ENCODE peak calls at places on chromosomes 1 and 21, in nine cellular contexts. W, C, J, F, R, G, D, U and O are unnamed samples.

GRCh38 chr1:18955442-18956188 is 861 bp downstream of the IFFO2 start:
- DNase-seq in W (peak; percentile 69), C (peak; percentile 73), J (peak; percentile 60), F (peak; percentile 57), R (peak; percentile 38), G (peak; percentile 67), D (peak; percentile 75), U (peak; percentile 74), O (peak; percentile 37)

GRCh38 chr1:152546704-152547103 is 19.9 kb downstream of the LCE3E start:
- DNase-seq in W (no peak), C (no peak), J (no peak), F (no peak), R (no peak), G (no peak), D (no peak), U (no peak), O (no peak)

GRCh38 chr1:215793210-215793609 is 226.1 kb downstream of the KCTD3 start:
- DNase-seq in W (peak; percentile 44), C (no peak), J (no peak), F (no peak), R (no peak), G (no peak), D (no peak), U (no peak), O (no peak)

GRCh38 chr1:51551081-51551480 is 32.0 kb upstream of the EPS15 start:
- DNase-seq in W (no peak), C (no peak), J (no peak), F (no peak), R (no peak), G (no peak), D (no peak), U (no peak), O (no peak)

GRCh38 chr1:24074817-24075725 is 36.9 kb downstream of the MYOM3 start:
- DNase-seq in W (no peak), C (peak; percentile 21), J (no peak), F (no peak), R (peak; percentile 31), G (no peak), D (no peak), U (no peak), O (no peak)

GRCh38 chr1:87829360-87829759 is 500.7 kb downstream of the LMO4 start:
- DNase-seq in W (no peak), C (no peak), J (no peak), F (no peak), R (no peak), G (no peak), D (no peak), U (no peak), O (no peak)

GRCh38 chr1:235650341-235651169 is 971 bp upstream of the GNG4 start:
- DNase-seq in W (no peak), C (no peak), J (peak; percentile 66), F (no peak), R (peak; percentile 83), G (peak; percentile 49), D (no peak), U (peak; percentile 39), O (no peak)

GRCh38 chr1:20069932-20070331 is at the start of gene PLA2G5:
- DNase-seq in W (no peak), C (peak; percentile 89), J (peak; percentile 20), F (no peak), R (no peak), G (peak; percentile 17), D (no peak), U (peak; percentile 22), O (no peak)

GRCh38 chr1:184493987-184494388 is 107.2 kb downstream of the C1orf21 start:
- DNase-seq in W (no peak), C (no peak), J (no peak), F (no peak), R (peak; percentile 66), G (no peak), D (no peak), U (no peak), O (no peak)

GRCh38 chr21:17003221-17003620 is 509.6 kb upstream of the CXADR start:
- DNase-seq in W (peak; percentile 51), C (no peak), J (no peak), F (no peak), R (no peak), G (no peak), D (no peak), U (no peak), O (no peak)

GRCh38 chr1:234844479-234845031 is 234.6 kb upstream of the IRF2BP2 start:
- DNase-seq in W (peak; percentile 51), C (no peak), J (no peak), F (no peak), R (peak; percentile 16), G (no peak), D (peak; percentile 76), U (no peak), O (no peak)

GRCh38 chr1:184112176-184112948 is 60.8 kb downstream of the TSEN15 start:
- DNase-seq in W (no peak), C (no peak), J (no peak), F (no peak), R (no peak), G (no peak), D (no peak), U (no peak), O (no peak)

GRCh38 chr1:207327994-207328393 is 6.5 kb downstream of the CD55 start:
- DNase-seq in W (peak; percentile 72), C (no peak), J (no peak), F (no peak), R (no peak), G (no peak), D (no peak), U (no peak), O (no peak)

GRCh38 chr1:40840526-40841323 is 21.4 kb downstream of the CITED4 start:
- DNase-seq in W (no peak), C (no peak), J (no peak), F (peak; percentile 86), R (no peak), G (no peak), D (no peak), U (no peak), O (peak; percentile 29)

GRCh38 chr1:9629445-9630201 is 21.9 kb upstream of the PIK3CD start:
- DNase-seq in W (peak; percentile 11), C (peak; percentile 87), J (peak; percentile 50), F (no peak), R (peak; percentile 50), G (no peak), D (peak; percentile 94), U (peak; percentile 25), O (peak; percentile 72)

GRCh38 chr1:238753205-238753720 is 633.1 kb upstream of the CHRM3 start:
- DNase-seq in W (no peak), C (no peak), J (no peak), F (no peak), R (no peak), G (no peak), D (no peak), U (no peak), O (no peak)

GRCh38 chr1:3226664-3227371 is 157.8 kb downstream of the PRDM16 start:
- DNase-seq in W (no peak), C (no peak), J (no peak), F (no peak), R (no peak), G (no peak), D (no peak), U (no peak), O (no peak)

GRCh38 chr1:118982816-118983557 is 5.2 kb downstream of the TBX15 start:
- DNase-seq in W (no peak), C (no peak), J (no peak), F (no peak), R (no peak), G (no peak), D (no peak), U (no peak), O (no peak)
- H3K4me3 ChIP-seq in W (no peak overlapping the region), C (no peak overlapping the region), J (no peak overlapping the region), F (no peak overlapping the region), R (no peak overlapping the region), G (no peak overlapping the region), D (no peak overlapping the region), U (no peak overlapping the region), O (no peak overlapping the region)

DNA sequence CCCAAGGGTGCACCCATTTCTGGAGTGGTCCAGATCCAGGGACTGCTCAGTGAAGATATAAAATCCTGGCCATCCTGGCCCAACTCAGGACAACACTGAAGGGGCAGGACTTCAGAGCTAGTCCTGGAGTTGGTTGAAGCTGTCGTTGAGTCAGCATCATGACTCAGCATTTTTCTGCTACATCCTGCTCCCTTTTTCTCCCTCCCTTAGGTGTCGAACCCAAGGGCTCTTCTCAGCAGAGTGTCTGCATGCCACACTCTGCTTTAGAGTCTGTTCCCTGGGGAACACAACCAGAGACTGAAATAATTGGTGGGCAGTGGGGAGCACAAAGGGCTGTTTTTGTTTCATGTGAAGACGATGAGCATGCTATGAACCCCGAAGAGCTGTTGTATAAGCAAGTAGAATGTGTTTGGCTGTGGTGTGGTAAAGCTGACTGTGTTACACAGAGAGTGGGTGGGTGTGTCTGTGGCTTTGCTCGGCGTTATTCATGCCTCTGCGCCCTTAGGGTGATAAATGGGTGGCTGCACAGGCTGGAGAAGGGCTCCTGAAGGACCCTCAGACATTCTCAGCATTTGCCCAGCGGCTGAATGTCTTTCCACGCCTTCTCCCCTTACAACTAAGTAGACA is 167.2 kb downstream of the CYYR1 start:
- DNase-seq in W (peak; percentile 87), C (no peak), J (no peak), F (no peak), R (no peak), G (peak; percentile 35), D (peak; percentile 57), U (no peak), O (peak; percentile 46)
- H3K4me3 ChIP-seq in W (peak overlapping the region; percentile 25), C (no peak overlapping the region), J (no peak overlapping the region), F (no peak overlapping the region), R (no peak overlapping the region), G (no peak overlapping the region), D (no peak overlapping the region), U (no peak overlapping the region), O (no peak overlapping the region)

GRCh38 chr1:155253208-155253607 is 2.1 kb downstream of the ENTREP3 start:
- DNase-seq in W (no peak), C (no peak), J (no peak), F (no peak), R (no peak), G (no peak), D (no peak), U (no peak), O (no peak)

GRCh38 chr1:155254228-155254713 is 1.0 kb downstream of the ENTREP3 start:
- DNase-seq in W (no peak), C (peak; percentile 61), J (no peak), F (peak; percentile 23), R (no peak), G (no peak), D (no peak), U (no peak), O (no peak)

GRCh38 chr1:155255243-155256100 is at the start of gene ENTREP3:
- DNase-seq in W (peak; percentile 82), C (peak; percentile 94), J (peak; percentile 91), F (peak; percentile 94), R (peak; percentile 85), G (peak; percentile 93), D (peak; percentile 79), U (peak; percentile 86), O (peak; percentile 73)

GRCh38 chr1:155254714-155255242 is 505 bp downstream of the ENTREP3 start:
- DNase-seq in W (no peak), C (peak; percentile 71), J (no peak), F (no peak), R (no peak), G (no peak), D (no peak), U (peak; percentile 20), O (no peak)

GRCh38 chr1:155253797-155254196 is 1.5 kb downstream of the ENTREP3 start:
- DNase-seq in W (no peak), C (no peak), J (no peak), F (no peak), R (no peak), G (no peak), D (no peak), U (no peak), O (no peak)
- H3K4me3 ChIP-seq in W (peak overlapping the region; percentile 85), C (peak overlapping the region; percentile 77), J (peak overlapping the region; percentile 86), F (peak overlapping the region; percentile 58), R (no peak overlapping the region), G (peak overlapping the region; percentile 70), D (no peak overlapping the region), U (no peak overlapping the region), O (no peak overlapping the region)

GRCh38 chr1:46394872-46395465 is 852 bp downstream of the FAAH start:
- DNase-seq in W (no peak), C (no peak), J (no peak), F (no peak), R (peak; percentile 29), G (no peak), D (no peak), U (peak; percentile 27), O (no peak)
- H3K4me3 ChIP-seq in W (no peak overlapping the region), C (peak overlapping the region; percentile 56), J (peak overlapping the region; percentile 55), F (no peak overlapping the region), R (no peak overlapping the region), G (peak overlapping the region; percentile 26), D (no peak overlapping the region), U (peak overlapping the region; percentile 16), O (no peak overlapping the region)